ENCODE peak calls at places on chromosomes 4 and X, in eight cellular contexts. H is MV-4-11; O is activated B cell treated with CpG ODN at 0.5 μM for 24 hours; F is kidney epithelial cell; L is nephron progenitor cell; T is AG08395; Z is activated CD8-positive, alpha-beta T cell treated with anti-CD3 and anti-CD28 coated beads, Interleukin-2, amount 10 ng/mL, durations not matched to agents 7 days and 5 days; C is activated CD8-positive, alpha-beta memory T cell treated with anti-CD3 and anti-CD28 coated beads, Interleukin-2, amount 50 U/mL, for 48 hours. I is an unnamed sample.

GRCh38 chrX:108397627-108398392 is 40.4 kb downstream of the COL4A6 start:
- DNase-seq in H (no peak), O (no peak), F (no peak), L (no peak), T (no peak), Z (no peak), C (no peak), I (no peak)

GRCh38 chr4:182140547-182140946 is 102.7 kb upstream of the TENM3 start:
- DNase-seq in H (no peak), O (no peak), F (no peak), L (no peak), T (no peak), Z (no peak), C (no peak), I (no peak)

GRCh38 chrX:122184791-122185190 is 999.3 kb upstream of the GRIA3 start:
- DNase-seq in H (no peak), O (no peak), F (no peak), L (no peak), T (no peak), Z (no peak), C (no peak), I (no peak)

GRCh38 chr4:124179521-124180186 is 532.9 kb downstream of the ANKRD50 start:
- DNase-seq in H (no peak), O (no peak), F (no peak), L (no peak), T (no peak), Z (no peak), C (no peak), I (no peak)

GRCh38 chrX:41275661-41276609 is 58.0 kb upstream of the DDX3X start:
- DNase-seq in H (no peak), O (peak), F (no peak), L (peak), T (peak), Z (peak), C (peak), I (peak)

GRCh38 chr4:73068496-73069337 is 799 bp downstream of the COX18 start:
- DNase-seq in H (peak), O (no peak), F (no peak), L (no peak), T (peak), Z (peak), C (no peak), I (peak)

GRCh38 chr4:30181918-30182317 is 538.3 kb upstream of the PCDH7 start:
- DNase-seq in H (no peak), O (no peak), F (no peak), L (no peak), T (no peak), Z (no peak), C (no peak), I (no peak)

GRCh38 chr4:174316546-174316945 is 32.8 kb downstream of the CEP44 start:
- DNase-seq in H (no peak), O (no peak), F (no peak), L (no peak), T (no peak), Z (no peak), C (no peak), I (no peak)

GRCh38 chrX:42229533-42229932 is 306.2 kb upstream of the CASK start:
- DNase-seq in H (no peak), O (no peak), F (no peak), L (no peak), T (no peak), Z (no peak), C (no peak), I (no peak)

GRCh38 chr4:88866862-88867550 is 169.4 kb upstream of the NAP1L5 start:
- DNase-seq in H (no peak), O (no peak), F (no peak), L (no peak), T (no peak), Z (no peak), C (no peak), I (no peak)

GRCh38 chr4:185128272-185129119 is 14.6 kb upstream of the SLC25A4 start:
- DNase-seq in H (no peak), O (peak), F (no peak), L (peak), T (peak), Z (no peak), C (peak), I (no peak)

GRCh38 chr4:2755821-2756690 is at the start of gene TNIP2:
- DNase-seq in H (peak), O (peak), F (peak), L (peak), T (peak), Z (peak), C (peak), I (peak)

GRCh38 chrX:131895002-131895401 is 128.1 kb upstream of the STK26 start:
- DNase-seq in H (peak), O (no peak), F (peak), L (no peak), T (no peak), Z (no peak), C (no peak), I (no peak)

GRCh38 chr4:68951806-68952585 is 392 bp upstream of the UGT2A3 start:
- DNase-seq in H (no peak), O (no peak), F (no peak), L (no peak), T (no peak), Z (no peak), C (no peak), I (no peak)

GRCh38 chr4:128228021-128228571 is 59.5 kb downstream of the PGRMC2 start:
- DNase-seq in H (no peak), O (no peak), F (no peak), L (peak), T (no peak), Z (no peak), C (no peak), I (no peak)

GRCh38 chr4:77177196-77177595 is 20.2 kb downstream of the CCNG2 start:
- DNase-seq in H (no peak), O (no peak), F (no peak), L (no peak), T (no peak), Z (no peak), C (no peak), I (no peak)

GRCh38 chr4:123832173-123833026 is 435.8 kb downstream of the SPRY1 start:
- DNase-seq in H (peak), O (no peak), F (peak), L (no peak), T (peak), Z (no peak), C (no peak), I (no peak)

GRCh38 chr4:19707876-19708275 is 543.8 kb upstream of the SLIT2 start:
- DNase-seq in H (no peak), O (no peak), F (no peak), L (no peak), T (no peak), Z (no peak), C (no peak), I (no peak)

GRCh38 chr4:174023641-174024040 is 259.8 kb downstream of the FBXO8 start:
- DNase-seq in H (no peak), O (no peak), F (no peak), L (no peak), T (peak), Z (no peak), C (no peak), I (no peak)

GRCh38 chrX:41003501-41004286 is 81.6 kb upstream of the USP9X start:
- DNase-seq in H (no peak), O (no peak), F (no peak), L (no peak), T (no peak), Z (no peak), C (no peak), I (no peak)

GRCh38 chrX:31590581-31591113 is 518.8 kb upstream of the FTHL17 start:
- DNase-seq in H (no peak), O (no peak), F (no peak), L (no peak), T (peak), Z (no peak), C (no peak), I (no peak)

GRCh38 chr4:44210750-44211149 is 237.9 kb downstream of the KCTD8 start:
- DNase-seq in H (no peak), O (no peak), F (no peak), L (no peak), T (no peak), Z (no peak), C (no peak), I (no peak)

GRCh38 chr4:169305651-169306050 is 34.9 kb upstream of the SH3RF1 start:
- DNase-seq in H (no peak), O (no peak), F (no peak), L (no peak), T (peak), Z (no peak), C (no peak), I (no peak)

GRCh38 chr4:98406819-98407218 is 145.6 kb downstream of the RAP1GDS1 start:
- DNase-seq in H (no peak), O (no peak), F (no peak), L (no peak), T (no peak), Z (no peak), C (no peak), I (no peak)

GRCh38 chr4:4593596-4593995 is 51.7 kb upstream of the STX18 start:
- DNase-seq in H (no peak), O (no peak), F (no peak), L (no peak), T (no peak), Z (no peak), C (no peak), I (no peak)

GRCh38 chr4:3702084-3702521 is 64.1 kb upstream of the ADRA2C start:
- DNase-seq in H (no peak), O (no peak), F (no peak), L (no peak), T (no peak), Z (no peak), C (no peak), I (no peak)

GRCh38 chr4:141565379-141566089 is 70.8 kb upstream of the IL15 start:
- DNase-seq in H (no peak), O (no peak), F (peak), L (no peak), T (no peak), Z (no peak), C (no peak), I (no peak)

GRCh38 chr4:6701371-6701770 is 7.7 kb downstream of the S100P start:
- DNase-seq in H (no peak), O (no peak), F (no peak), L (no peak), T (no peak), Z (peak), C (peak), I (no peak)

GRCh38 chrX:108001218-108001814 is 19.1 kb upstream of the TEX13B start:
- DNase-seq in H (peak), O (no peak), F (no peak), L (peak), T (peak), Z (peak), C (no peak), I (peak)

I was measured in AML-193.